ENCODE peak calls at places on chromosomes 4 and X, in eight cellular contexts. M is T-helper 9 cell, I is GM19239, X is EL, B is HCEC 1CT, U is nucleus accumbens, N is cardiac muscle cell, K is C1 segment of cervical spinal cord. T is an unnamed sample.

GRCh38 chr4:95141376-95141775 is 383.6 kb downstream of the BMPR1B start:
- DNase-seq in B (no peak), M (no peak), N (no peak), K (no peak), U (no peak), I (no peak), X (no peak), T (no peak)

GRCh38 chr4:134201216-134202098 is at the start of gene PABPC4L:
- DNase-seq in K (no peak), X (peak), I (no peak), N (peak), M (no peak), U (no peak), B (no peak), T (no peak)

GRCh38 chr4:154872198-154872597 is 91.1 kb downstream of the RBM46 start:
- DNase-seq in K (no peak), X (no peak), I (no peak), N (no peak), U (no peak), M (no peak), B (no peak), T (no peak)

GRCh38 chrX:119833905-119834304 is 18.9 kb downstream of the UPF3B start:
- DNase-seq in N (no peak), X (no peak), U (no peak), B (no peak), K (no peak), I (no peak), M (no peak), T (no peak)

GRCh38 chr4:148060264-148061138 is 328.6 kb downstream of the ARHGAP10 start:
- DNase-seq in N (no peak), K (no peak), I (no peak), B (no peak), X (no peak), U (no peak), M (no peak), T (peak)

GRCh38 chr4:7747062-7747385 is 192.6 kb downstream of the AFAP1 start:
- DNase-seq in U (no peak), B (no peak), M (no peak), X (no peak), K (peak), I (no peak), N (no peak), T (no peak)

GRCh38 chr4:73127839-73128448 is 58.4 kb upstream of the COX18 start:
- DNase-seq in K (peak), M (no peak), X (peak), N (peak), U (no peak), I (no peak), B (no peak), T (no peak)

GRCh38 chr4:115780268-115780667 is 666.8 kb upstream of the NDST4 start:
- DNase-seq in M (no peak), K (no peak), X (no peak), B (no peak), N (no peak), U (no peak), I (no peak), T (no peak)

GRCh38 chr4:68110441-68110840 is 19.2 kb downstream of the TMPRSS11F start:
- DNase-seq in N (no peak), X (no peak), I (no peak), K (no peak), B (no peak), M (no peak), U (no peak), T (no peak)

GRCh38 chr4:120156115-120156718 is 89.6 kb upstream of the MAD2L1 start:
- DNase-seq in M (no peak), K (no peak), I (peak), N (peak), X (peak), U (no peak), B (peak), T (no peak)

GRCh38 chr4:143184217-143184502 is 557 bp upstream of the USP38 start:
- DNase-seq in K (no peak), B (no peak), I (no peak), U (peak), N (no peak), X (no peak), M (no peak), T (no peak)

GRCh38 chr4:32172761-32173160 is 1452.6 kb downstream of the PCDH7 start:
- DNase-seq in I (no peak), B (no peak), U (no peak), X (no peak), K (no peak), N (no peak), M (no peak), T (no peak)

T was measured in activated T-cell treated with anti-CD3 and anti-CD28 coated beads, Interleukin-2, amount 50 U/mL, for 1 hour.